ENCODE peak calls at places on chromosomes 16 and 17, in five cellular contexts. E is heart right ventricle, A is heart left ventricle, L is osteoblast, N is uterus. B is an unnamed sample.

GRCh38 chr17:64095144-64095882 is 34.6 kb downstream of the ERN1 start:
- DNase-seq in E (no peak), N (no peak), L (no peak), A (no peak), B (no peak)

GRCh38 chr17:14672830-14673229 is 371.9 kb downstream of the HS3ST3B1 start:
- DNase-seq in N (no peak), E (no peak), L (peak; percentile 66), A (no peak), B (no peak)

GRCh38 chr17:45745843-45746494 is 38.2 kb upstream of the CRHR1 start:
- DNase-seq in L (no peak), E (no peak), A (no peak), N (no peak), B (no peak)

GRCh38 chr16:79092846-79093245 is 507.7 kb downstream of the MAF start:
- DNase-seq in N (no peak), A (no peak), L (no peak), E (no peak), B (no peak)

GRCh38 chr17:61809816-61810392 is 53.4 kb downstream of the BRIP1 start:
- DNase-seq in A (no peak), L (no peak), E (no peak), N (no peak), B (no peak)

GRCh38 chr16:30867747-30868146 is 26.1 kb downstream of the BCL7C start:
- DNase-seq in N (no peak), L (no peak), E (no peak), A (no peak), B (no peak)

GRCh38 chr17:45108595-45109521 is 23.5 kb downstream of the PLCD3 start:
- DNase-seq in A (no peak), E (no peak), N (no peak), L (peak; percentile 73), B (no peak)

GRCh38 chr16:35305476-35305875 is 1846.1 kb downstream of the TP53TG3F start:
- DNase-seq in L (no peak), A (no peak), E (no peak), N (no peak), B (no peak)

GRCh38 chr16:84541999-84542876 is 37.8 kb upstream of the MEAK7 start:
- DNase-seq in L (no peak), N (no peak), E (no peak), A (no peak), B (no peak)

GRCh38 chr17:73151888-73152633 is 12.7 kb upstream of the SSTR2 start:
- DNase-seq in E (no peak), L (no peak), A (no peak), N (no peak), B (peak; percentile 21)

GRCh38 chr16:4314532-4315184 is 1.2 kb upstream of the GLIS2 start:
- DNase-seq in N (no peak), L (peak; percentile 93), A (no peak), E (no peak), B (no peak)

GRCh38 chr17:73091410-73091769 is 1.1 kb downstream of the SLC39A11 start:
- DNase-seq in N (no peak), E (no peak), L (peak; percentile 46), A (no peak), B (no peak)

GRCh38 chr17:37650419-37651003 is 7.3 kb upstream of the DDX52 start:
- DNase-seq in L (no peak), A (no peak), E (peak; percentile 6), N (no peak), B (no peak)

GRCh38 chr17:48472485-48473281 is 42.7 kb upstream of the SKAP1 start:
- DNase-seq in E (no peak), L (peak; percentile 71), N (no peak), A (no peak), B (peak; percentile 74)

GRCh38 chr16:8721693-8722348 is 47.4 kb downstream of the ABAT start:
- DNase-seq in E (no peak), N (no peak), L (no peak), A (no peak), B (no peak)

GRCh38 chr16:80210787-80211186 is 330.0 kb upstream of the DYNLRB2 start:
- DNase-seq in E (no peak), A (no peak), N (no peak), L (no peak), B (no peak)

GRCh38 chr16:15055141-15056053 is 477 bp downstream of the NTAN1 start:
- DNase-seq in L (peak; percentile 87), E (peak; percentile 54), N (peak; percentile 35), A (peak; percentile 84), B (no peak)

GRCh38 chr17:50634123-50634914 is at the start of gene ABCC3:
- DNase-seq in N (peak; percentile 54), A (no peak), L (peak; percentile 92), E (no peak), B (no peak)

GRCh38 chr17:81234940-81235821 is 3.7 kb downstream of the TEPSIN start:
- DNase-seq in E (no peak), N (no peak), A (no peak), L (no peak), B (no peak)
- H3K36me3 ChIP-seq in E (peaks cover 4% of the 10 kb centered on the region), N (no peaks in the 10 kb centered on the region), A (peaks cover 32% of the 10 kb centered on the region), L (peaks cover 6% of the 10 kb centered on the region), B (no peaks in the 10 kb centered on the region)

DNA sequence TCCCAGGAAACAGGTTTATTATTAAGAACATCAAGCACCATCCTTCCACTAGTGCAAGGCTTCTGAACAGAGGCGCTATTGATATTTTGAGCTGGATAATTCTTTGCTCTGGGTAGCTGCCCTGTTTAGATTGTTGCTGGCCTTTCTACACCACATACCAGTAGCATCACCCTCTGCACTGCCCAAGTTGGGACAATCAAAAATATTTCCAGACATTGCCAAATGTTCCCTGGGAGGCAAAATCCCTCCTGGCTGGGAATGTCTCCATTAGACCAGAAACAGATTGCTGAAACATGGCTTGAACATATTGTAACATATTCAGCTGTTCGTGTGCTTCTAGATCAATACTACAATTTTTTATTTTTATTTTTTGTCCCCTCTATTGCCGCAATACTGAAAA is 174.6 kb downstream of the ABCA8 start:
- DNase-seq in N (no peak), A (no peak), E (no peak), L (no peak), B (no peak)
- H3K27me3 ChIP-seq in N (no peaks in the 10 kb centered on the region), A (no peaks in the 10 kb centered on the region), E (no peaks in the 10 kb centered on the region), L (no peaks in the 10 kb centered on the region), B (no peaks in the 10 kb centered on the region)

DNA sequence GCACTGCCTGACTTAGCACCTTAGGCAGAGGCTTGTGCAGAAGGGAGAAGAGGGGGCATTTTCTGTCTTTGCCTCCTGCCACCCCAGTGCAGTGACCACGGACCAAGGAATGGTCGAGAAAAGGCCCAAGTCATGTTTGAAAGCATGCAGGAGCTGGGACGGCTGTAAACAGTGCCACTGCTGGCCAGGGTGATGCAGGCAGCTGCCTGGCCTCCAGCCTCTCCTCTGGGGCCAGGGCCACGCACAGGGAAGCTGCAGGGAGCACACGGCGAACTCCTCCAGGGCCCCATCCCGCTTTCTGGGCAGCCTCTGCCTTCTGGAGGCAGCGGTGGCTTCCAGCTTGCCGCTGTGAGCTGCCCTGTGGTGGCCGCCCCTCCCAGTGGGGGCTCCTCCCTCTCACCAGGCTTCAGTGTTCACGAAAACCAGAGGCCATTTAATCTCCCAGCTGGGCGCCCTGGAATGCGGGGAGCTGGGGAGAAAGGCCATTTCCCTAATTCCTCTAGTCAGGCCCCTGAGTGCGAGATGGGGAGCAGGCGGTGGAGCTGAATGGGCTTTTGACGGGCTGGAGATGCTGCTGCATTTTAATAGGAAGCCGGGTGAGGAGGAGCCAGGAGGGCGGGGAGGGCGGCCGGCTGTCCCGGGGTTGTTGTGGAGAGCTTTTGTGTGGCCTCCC is 28.8 kb upstream of the DNAI2 start:
- DNase-seq in E (no peak), A (no peak), L (peak; percentile 72), N (no peak), B (no peak)
- TF ChIP-seq CTCF in E (no peak), A (no peak), L (no peak), N (no peak), B (no peak)

GRCh38 chr16:1443980-1444729 is at the start of gene CCDC154:
- DNase-seq in A (no peak), N (no peak), L (no peak), E (no peak), B (no peak)

GRCh38 chr16:1443403-1443973 is 868 bp downstream of the CCDC154 start:
- DNase-seq in N (no peak), E (no peak), L (no peak), A (no peak), B (no peak)

GRCh38 chr16:1441391-1441829 is 2.9 kb downstream of the CCDC154 start:
- DNase-seq in N (no peak), A (no peak), L (no peak), E (no peak), B (no peak)

GRCh38 chr16:1444730-1445517 is 568 bp upstream of the CCDC154 start:
- DNase-seq in A (no peak), E (no peak), N (no peak), L (no peak), B (no peak)

GRCh38 chr16:1442697-1443096 is 1.7 kb downstream of the CCDC154 start:
- DNase-seq in L (no peak), A (no peak), N (no peak), E (no peak), B (no peak)
- H3K36me3 ChIP-seq in L (no peaks in the 10 kb centered on the region), A (peaks cover 18% of the 10 kb centered on the region), N (no peaks in the 10 kb centered on the region), E (peaks cover 14% of the 10 kb centered on the region), B (no peaks in the 10 kb centered on the region)

GRCh38 chr16:82043680-82044584 is 8.9 kb downstream of the HSD17B2 start:
- DNase-seq in E (no peak), A (no peak), L (peak; percentile 71), N (no peak), B (peak; percentile 35)
- H3K27me3 ChIP-seq in E (no peaks in the 10 kb centered on the region), A (no peaks in the 10 kb centered on the region), L (peaks cover 3% of the 10 kb centered on the region), N (no peaks in the 10 kb centered on the region), B (no peaks in the 10 kb centered on the region)

GRCh38 chr17:29100296-29100695 is 57.4 kb downstream of the PIPOX start:
- DNase-seq in L (no peak), E (no peak), A (no peak), N (no peak), B (no peak)
- TF ChIP-seq CTCF in L (no peak), E (no peak), A (no peak), N (no peak), B (no peak)

GRCh38 chr16:53285236-53285635 is 149.0 kb upstream of the RBL2 start:
- DNase-seq in A (no peak), N (no peak), L (no peak), E (no peak), B (no peak)
- H3K36me3 ChIP-seq in A (peaks cover 95% of the 10 kb centered on the region), N (no peaks in the 10 kb centered on the region), L (peaks cover 62% of the 10 kb centered on the region), E (peaks cover 41% of the 10 kb centered on the region), B (no peaks in the 10 kb centered on the region)

DNA sequence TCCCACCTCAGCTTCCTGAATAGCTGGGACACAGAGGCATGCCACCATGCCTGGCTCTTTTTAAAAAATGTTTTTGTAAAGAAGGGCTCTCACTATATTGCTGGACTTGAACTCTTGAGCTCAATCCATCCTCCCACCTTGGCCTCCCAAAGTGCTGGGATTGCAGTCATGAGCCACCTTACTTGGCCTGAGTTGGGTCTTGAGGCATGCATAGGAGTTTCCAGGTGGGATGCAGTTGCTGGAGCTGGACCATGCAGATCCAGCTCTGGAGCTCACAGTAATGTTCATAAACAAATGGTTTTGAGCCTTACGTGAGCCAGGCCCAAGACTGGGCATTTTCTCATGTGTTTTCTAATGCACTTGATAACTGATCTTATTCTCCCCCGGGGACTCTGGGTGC is 22.9 kb downstream of the RBFOX3 start:
- DNase-seq in N (no peak), E (no peak), L (peak; percentile 34), A (no peak), B (no peak)
- H3K27me3 ChIP-seq in N (no peaks in the 10 kb centered on the region), E (peaks cover 35% of the 10 kb centered on the region), L (no peaks in the 10 kb centered on the region), A (no peaks in the 10 kb centered on the region), B (no peaks in the 10 kb centered on the region)

GRCh38 chr16:65722429-65722828 is 600.6 kb upstream of the CDH11 start:
- DNase-seq in N (no peak), A (no peak), E (no peak), L (no peak), B (no peak)
- TF ChIP-seq CTCF in N (no peak), A (no peak), E (no peak), L (no peak), B (no peak)

B was measured in kidney epithelial cell.